ENCODE peak calls at places on chromosomes 4 and X, in six cellular contexts. D is naive thymus-derived CD4-positive, alpha-beta T cell; W is transverse colon; T is fibroblast of lung; M is left ventricle myocardium inferior; E is stomach. R is an unnamed sample.

GRCh38 chrX:17737707-17738001 is 361 bp downstream of the SCML1 start:
- DNase-seq in D (no peak), W (no peak), E (no peak), T (no peak), M (no peak), R (no peak)

GRCh38 chrX:35664838-35665237 is 133.3 kb upstream of the MAGEB16 start:
- DNase-seq in T (no peak), E (no peak), D (no peak), M (no peak), W (no peak), R (no peak)

GRCh38 chrX:107450823-107451509 is 1.5 kb downstream of the FRMPD3 start:
- DNase-seq in W (no peak), M (no peak), D (no peak), T (no peak), E (no peak), R (no peak)

GRCh38 chr4:7195546-7196282 is 3.4 kb downstream of the SORCS2 start:
- DNase-seq in T (peak), E (no peak), M (no peak), W (no peak), D (no peak), R (no peak)

GRCh38 chrX:54551801-54552200 is 21.8 kb downstream of the GNL3L start:
- DNase-seq in M (no peak), D (no peak), T (no peak), E (no peak), W (no peak), R (no peak)

GRCh38 chrX:51148848-51149247 is 183.8 kb upstream of the NUDT10 start:
- DNase-seq in T (peak), D (no peak), E (no peak), W (no peak), M (no peak), R (no peak)

GRCh38 chr4:113113151-113113550 is 63.7 kb downstream of the ANK2 start:
- DNase-seq in E (no peak), D (no peak), W (no peak), M (no peak), T (no peak), R (no peak)

GRCh38 chr4:113141901-113142346 is 92.5 kb downstream of the ANK2 start:
- DNase-seq in M (no peak), W (no peak), T (peak), D (no peak), E (no peak), R (no peak)

GRCh38 chr4:158869761-158870160 is 100.9 kb downstream of the FNIP2 start:
- DNase-seq in T (no peak), D (no peak), M (no peak), E (no peak), W (no peak), R (no peak)

GRCh38 chrX:149539283-149540132 is 1.3 kb upstream of the EOLA1 start:
- DNase-seq in M (peak), E (peak), D (peak), T (peak), W (peak), R (peak)

GRCh38 chr4:56360071-56360470 is 27.2 kb downstream of the AASDH start:
- DNase-seq in M (no peak), T (peak), D (no peak), W (no peak), E (no peak), R (no peak)

GRCh38 chrX:149129767-149130166 is 375.3 kb downstream of the IDS start:
- DNase-seq in M (no peak), T (peak), W (no peak), D (no peak), E (no peak), R (no peak)

GRCh38 chr4:112077743-112078142 is 67.5 kb upstream of the FAM241A start:
- DNase-seq in D (no peak), E (no peak), M (no peak), W (no peak), T (no peak), R (no peak)

GRCh38 chr4:5460106-5460801 is 248.1 kb downstream of the EVC2 start:
- DNase-seq in D (peak), M (peak), W (no peak), T (peak), E (no peak), R (no peak)

GRCh38 chrX:133989491-133989890 is 4.1 kb upstream of the GPC3 start:
- DNase-seq in D (no peak), E (no peak), M (no peak), W (no peak), T (no peak), R (no peak)

GRCh38 chrX:97846228-97846627 is 962.5 kb downstream of the RPA4 start:
- DNase-seq in E (no peak), M (no peak), D (no peak), T (no peak), W (no peak), R (no peak)

GRCh38 chrX:72545990-72546389 is 26.7 kb downstream of the HDAC8 start:
- DNase-seq in D (no peak), E (no peak), W (peak), T (peak), M (no peak), R (no peak)

GRCh38 chr4:147769386-147769785 is 37.5 kb downstream of the ARHGAP10 start:
- DNase-seq in M (no peak), W (no peak), E (no peak), D (no peak), T (peak), R (no peak)

GRCh38 chrX:44400588-44400987 is 57.1 kb upstream of the EFHC2 start:
- DNase-seq in E (no peak), M (no peak), T (peak), D (no peak), W (no peak), R (no peak)

GRCh38 chr4:532588-533317 is 33.7 kb downstream of the PIGG start:
- DNase-seq in W (no peak), E (no peak), D (no peak), T (no peak), M (no peak), R (no peak)

GRCh38 chr4:152255437-152255836 is 280.5 kb downstream of the FBXW7 start:
- DNase-seq in M (no peak), T (peak), E (no peak), W (no peak), D (peak), R (peak)

GRCh38 chr4:25161599-25161960 is 1.3 kb upstream of the SEPSECS start:
- DNase-seq in T (peak), M (no peak), D (no peak), W (no peak), E (no peak), R (no peak)

GRCh38 chr4:111136438-111136837 is 513.6 kb upstream of the PITX2 start:
- DNase-seq in T (peak), D (no peak), E (no peak), M (no peak), W (no peak), R (no peak)

GRCh38 chr4:125582302-125582701 is 267.5 kb downstream of the FAT4 start:
- DNase-seq in D (no peak), E (no peak), M (no peak), T (peak), W (no peak), R (no peak)

GRCh38 chrX:102739642-102740041 is 19.1 kb downstream of the GPRASP3 start:
- DNase-seq in T (peak), D (no peak), E (no peak), W (no peak), M (no peak), R (no peak)

GRCh38 chr4:165953181-165953580 is 80.1 kb downstream of the TLL1 start:
- DNase-seq in T (no peak), W (no peak), E (no peak), D (no peak), M (no peak), R (no peak)

GRCh38 chr4:25567253-25567652 is 88.4 kb upstream of the SLC34A2 start:
- DNase-seq in D (no peak), T (no peak), W (no peak), E (no peak), M (no peak), R (no peak)

GRCh38 chrX:47380268-47380667 is 9.9 kb downstream of the ZNF157 start:
- DNase-seq in E (peak), W (peak), D (peak), M (peak), T (no peak), R (peak)

GRCh38 chr4:178577933-178578332 is 1135.7 kb upstream of the AGA start:
- DNase-seq in T (no peak), D (no peak), E (no peak), M (no peak), W (no peak), R (no peak)

GRCh38 chrX:29090811-29091210 is 503.6 kb downstream of the IL1RAPL1 start:
- DNase-seq in W (no peak), M (no peak), T (peak), D (no peak), E (no peak), R (no peak)

GRCh38 chrX:48492293-48492910 is 16.4 kb upstream of the PORCN start:
- DNase-seq in T (no peak), M (no peak), E (no peak), W (no peak), D (no peak), R (no peak)

GRCh38 chr4:3250438-3250955 is 1.5 kb downstream of the MSANTD1 start:
- DNase-seq in T (no peak), W (no peak), D (no peak), E (no peak), M (no peak), R (no peak)

GRCh38 chr4:183588691-183589090 is 70.3 kb downstream of the RWDD4 start:
- DNase-seq in T (no peak), M (no peak), E (no peak), W (no peak), D (no peak), R (no peak)

GRCh38 chr4:118586357-118586790 is 98.8 kb upstream of the METTL14 start:
- DNase-seq in M (peak), T (no peak), E (no peak), D (no peak), W (no peak), R (no peak)

GRCh38 chr4:71266090-71266794 is 72.6 kb upstream of the SLC4A4 start:
- DNase-seq in W (no peak), T (peak), E (no peak), D (no peak), M (no peak), R (no peak)

GRCh38 chr4:60682901-60683300 is 517.2 kb upstream of the ADGRL3 start:
- DNase-seq in E (no peak), W (no peak), T (peak), M (no peak), D (no peak), R (no peak)

GRCh38 chrX:67612231-67612630 is 68.4 kb downstream of the AR start:
- DNase-seq in E (no peak), T (peak), W (no peak), M (no peak), D (no peak), R (no peak)

GRCh38 chr4:13990596-13991589 is 363.4 kb upstream of the BOD1L1 start:
- DNase-seq in W (no peak), M (no peak), D (no peak), T (no peak), E (peak), R (no peak)

GRCh38 chrX:102067966-102068723 is 57.3 kb upstream of the TCEAL2 start:
- DNase-seq in D (peak), M (no peak), E (no peak), T (peak), W (no peak), R (no peak)

GRCh38 chr4:8591626-8592365 is 769 bp upstream of the CPZ start:
- DNase-seq in E (no peak), W (no peak), D (no peak), M (peak), T (no peak), R (no peak)
- H3K4me3 ChIP-seq in E (no peak), W (no peak), D (no peak), M (no peak), T (no peak), R (no peak)

GRCh38 chr4:89660851-89661250 is 176.1 kb downstream of the SNCA start:
- DNase-seq in E (no peak), D (no peak), M (no peak), W (no peak), T (no peak), R (no peak)
- H3K27ac ChIP-seq in E (no peak), D (no peak), M (no peak), W (no peak), T (no peak), R (no peak)

DNA sequence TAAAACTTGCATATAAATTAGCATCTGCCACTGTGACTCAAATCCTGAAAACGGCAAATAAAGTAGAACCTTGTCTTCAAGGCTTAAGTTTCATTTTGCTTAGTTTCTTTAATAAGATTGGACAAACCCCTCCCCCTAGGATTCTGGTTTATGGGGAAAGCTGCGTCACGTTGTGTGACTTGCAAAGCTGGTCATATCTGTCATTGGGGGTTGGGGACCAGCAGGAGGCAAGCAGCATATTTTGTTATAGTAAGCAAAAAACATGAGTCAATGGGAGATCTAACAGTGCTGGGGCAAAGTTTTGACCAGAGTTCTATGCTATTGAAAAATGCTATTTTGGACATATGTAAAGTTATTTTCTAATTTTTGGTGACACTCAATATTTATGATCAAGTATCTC is 407.3 kb downstream of the PCDH18 start:
- DNase-seq in E (no peak), W (no peak), D (no peak), T (peak), M (no peak), R (no peak)
- H3K4me3 ChIP-seq in E (peak), W (peak), D (no peak), T (peak), M (peak), R (no peak)

DNA sequence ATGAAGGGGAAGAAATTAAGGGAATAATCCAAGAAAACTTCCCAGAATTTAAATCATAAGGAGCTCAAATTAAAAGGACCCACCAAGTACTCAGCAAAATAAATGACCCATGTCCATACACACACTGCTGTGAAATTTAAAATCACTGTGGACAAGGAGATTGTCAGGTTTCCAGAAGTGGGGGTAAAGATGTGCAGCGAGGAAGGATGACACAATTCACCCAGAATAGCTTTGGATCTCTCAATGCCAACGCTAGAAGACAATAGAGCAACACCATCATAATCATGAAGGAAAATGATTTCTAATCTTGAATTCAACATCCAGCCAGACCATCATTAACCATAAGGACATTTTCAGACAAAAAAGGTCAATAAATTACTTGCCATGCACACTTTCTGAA is 65.7 kb downstream of the CASK start:
- DNase-seq in T (no peak), E (no peak), M (no peak), D (no peak), W (no peak), R (no peak)
- H3K27ac ChIP-seq in T (no peak), E (no peak), M (no peak), D (no peak), W (no peak), R (no peak)

GRCh38 chrX:131068945-131069719 is 11.0 kb downstream of the ARHGAP36 start:
- DNase-seq in T (peak), M (no peak), E (no peak), D (no peak), W (no peak), R (no peak)
- H3K4me3 ChIP-seq in T (no peak), M (no peak), E (no peak), D (no peak), W (no peak), R (no peak)

DNA sequence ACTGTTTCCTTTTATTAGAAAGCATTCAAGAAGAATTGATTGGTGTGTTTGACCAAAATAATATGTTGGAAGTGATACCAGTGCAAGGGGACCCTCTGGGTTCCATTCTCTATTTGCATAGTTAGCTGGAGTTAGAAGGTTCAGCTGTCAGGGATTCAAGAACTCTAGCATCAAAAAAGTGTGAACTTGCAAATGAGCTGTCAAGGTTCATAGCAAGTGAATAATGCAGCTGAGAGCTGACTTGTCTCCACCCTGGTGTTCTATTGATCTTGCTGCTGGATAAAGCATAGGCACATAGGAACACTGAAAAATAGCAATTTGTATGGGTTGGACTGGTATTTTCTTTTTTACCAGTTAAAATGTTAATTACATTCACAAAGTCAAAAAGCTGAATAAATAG is 73.1 kb downstream of the SORBS2 start:
- DNase-seq in M (no peak), T (no peak), E (no peak), D (no peak), W (no peak), R (no peak)
- H3K27ac ChIP-seq in M (peak), T (no peak), E (peak), D (no peak), W (peak), R (no peak)

GRCh38 chr4:100189820-100190642 is at the start of gene DDIT4L:
- DNase-seq in D (no peak), W (peak), M (peak), E (peak), T (peak), R (no peak)
- H3K4me3 ChIP-seq in D (peak), W (peak), M (peak), E (peak), T (peak), R (peak)

GRCh38 chr4:171203425-171203824 is 609.8 kb upstream of the GALNTL6 start:
- DNase-seq in T (peak), W (no peak), M (no peak), D (no peak), E (no peak), R (no peak)
- H3K27ac ChIP-seq in T (no peak), W (no peak), M (no peak), D (no peak), E (no peak), R (no peak)

GRCh38 chrX:135099493-135099783 is 20.9 kb downstream of the ETDB start:
- DNase-seq in D (no peak), T (no peak), E (no peak), M (no peak), W (no peak), R (no peak)
- H3K4me3 ChIP-seq in D (peak), T (peak), E (no peak), M (peak), W (no peak), R (peak)

DNA sequence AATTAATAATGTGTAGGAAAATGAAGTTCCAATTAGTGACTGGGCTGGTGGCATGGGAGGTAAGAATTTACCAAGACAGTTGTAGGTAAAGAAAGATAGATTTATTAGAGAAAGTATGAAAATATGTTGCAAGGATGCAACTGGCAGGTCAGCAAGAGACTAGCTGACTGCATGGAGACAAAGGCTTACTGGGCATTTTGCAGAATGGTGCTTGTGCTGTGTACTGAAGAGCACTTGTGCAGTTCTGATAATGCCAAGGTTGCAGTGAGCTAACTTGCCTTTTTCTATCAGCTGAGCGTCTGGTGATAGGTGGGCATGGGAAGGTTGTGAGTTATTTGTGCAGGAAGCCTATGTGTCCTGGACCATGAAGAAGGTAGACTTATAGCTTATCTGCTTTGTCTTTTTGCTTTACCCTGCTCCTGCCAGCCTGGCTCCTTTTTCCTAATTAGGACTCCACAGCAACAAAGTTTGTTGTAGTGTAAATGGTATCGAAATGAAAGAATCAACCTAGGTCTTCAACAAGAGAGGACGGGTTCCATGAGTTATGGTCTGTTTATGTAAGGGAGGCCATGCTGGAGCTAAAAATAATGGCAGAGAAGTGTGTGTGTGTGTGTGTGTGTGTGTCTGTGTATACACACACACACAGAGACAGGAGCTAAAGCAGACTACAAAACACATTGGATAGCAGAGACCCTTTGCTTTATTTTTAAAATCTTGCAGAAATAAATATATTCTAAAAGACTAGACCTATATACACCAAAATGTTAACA is 15.0 kb downstream of the BST1 start:
- DNase-seq in E (no peak), W (no peak), T (no peak), M (no peak), D (no peak), R (no peak)
- H3K27ac ChIP-seq in E (no peak), W (peak), T (peak), M (no peak), D (no peak), R (no peak)

R was measured in CD4-positive, CD25-positive, alpha-beta regulatory T cell.